ENCODE peak calls at places on chromosome 18, in seven cellular contexts. L, C, Y, H, K, F and P are unnamed samples.

GRCh38 chr18:26956894-26957293 is 91.4 kb upstream of the AQP4 start:
- DNase-seq in Y (no peak), H (no peak), K (no peak), F (no peak), L (no peak), C (no peak), P (no peak)

GRCh38 chr18:22632191-22632590 is 214.5 kb upstream of the CTAGE1 start:
- DNase-seq in C (no peak), K (no peak), Y (no peak), H (no peak), L (no peak), F (no peak), P (no peak)

GRCh38 chr18:12041561-12041960 is 52.1 kb upstream of the ANKRD62 start:
- DNase-seq in K (no peak), F (no peak), H (no peak), L (no peak), C (no peak), Y (peak), P (no peak)

GRCh38 chr18:5410582-5410981 is 115.1 kb upstream of the ZBTB14 start:
- DNase-seq in F (no peak), L (no peak), K (no peak), H (no peak), C (no peak), Y (no peak), P (no peak)

GRCh38 chr18:55402731-55403405 is 185.1 kb downstream of the TCF4 start:
- DNase-seq in Y (peak), C (no peak), L (peak), H (no peak), K (no peak), F (no peak), P (no peak)

GRCh38 chr18:37405229-37405628 is 160.4 kb downstream of the CELF4 start:
- DNase-seq in C (no peak), Y (no peak), H (no peak), F (no peak), K (no peak), L (no peak), P (no peak)

GRCh38 chr18:69580107-69580506 is 179.4 kb downstream of the DOK6 start:
- DNase-seq in F (no peak), Y (no peak), L (no peak), H (no peak), C (no peak), K (no peak), P (no peak)

GRCh38 chr18:51068111-51068510 is 38.1 kb downstream of the SMAD4 start:
- DNase-seq in K (no peak), Y (peak), C (no peak), L (no peak), H (no peak), F (no peak), P (no peak)

GRCh38 chr18:46250084-46250811 is 146.1 kb downstream of the HAUS1 start:
- DNase-seq in F (peak), C (peak), K (peak), L (no peak), H (peak), Y (peak), P (peak)